ENCODE peak calls at places on chromosome 13, in nine cellular contexts. G, R, L, E, F, A, Z, Y and W are unnamed samples.

GRCh38 chr13:35472308-35473008 is 4.0 kb downstream of the MAB21L1 start:
- DNase-seq in R (peak), E (no peak), Y (no peak), Z (no peak), A (no peak), L (no peak), G (no peak), F (no peak), W (no peak)

GRCh38 chr13:97020194-97020593 is 25.9 kb upstream of the OXGR1 start:
- DNase-seq in Y (no peak), R (no peak), A (no peak), L (no peak), Z (no peak), F (no peak), E (no peak), G (no peak), W (no peak)

GRCh38 chr13:74406439-74406838 is 272.2 kb upstream of the KLF12 start:
- DNase-seq in Z (no peak), Y (no peak), L (no peak), G (no peak), F (no peak), E (no peak), A (no peak), R (no peak), W (no peak)

GRCh38 chr13:33072282-33072681 is 56.1 kb downstream of the KL start:
- DNase-seq in G (no peak), R (no peak), E (no peak), Z (no peak), A (no peak), L (no peak), Y (no peak), F (no peak), W (no peak)

GRCh38 chr13:40406405-40407138 is 259.9 kb downstream of the FOXO1 start:
- DNase-seq in G (peak), Y (peak), Z (no peak), F (no peak), R (no peak), L (no peak), E (no peak), A (no peak), W (no peak)

GRCh38 chr13:83214452-83214851 is 667.8 kb downstream of the SLITRK1 start:
- DNase-seq in Y (no peak), A (no peak), F (no peak), G (no peak), E (no peak), R (no peak), Z (no peak), L (no peak), W (no peak)

GRCh38 chr13:43805071-43805468 is 18.3 kb upstream of the ENOX1 start:
- DNase-seq in E (peak), Y (peak), Z (peak), R (peak), F (no peak), A (no peak), L (no peak), G (peak), W (no peak)

GRCh38 chr13:32538234-32538620 is 368 bp downstream of the N4BP2L2 start:
- DNase-seq in R (peak), Z (no peak), F (no peak), L (peak), E (peak), G (peak), Y (peak), A (no peak), W (no peak)

GRCh38 chr13:33260168-33261098 is 25.1 kb downstream of the STARD13 start:
- DNase-seq in Z (no peak), R (no peak), A (no peak), Y (peak), L (no peak), G (peak), F (no peak), E (no peak), W (no peak)

GRCh38 chr13:44815507-44816074 is 173.7 kb downstream of the NUFIP1 start:
- DNase-seq in Z (peak), E (peak), R (no peak), A (no peak), G (peak), F (no peak), L (no peak), Y (peak), W (no peak)

GRCh38 chr13:60431108-60431700 is 34.2 kb downstream of the TDRD3 start:
- DNase-seq in R (peak), L (no peak), A (no peak), G (peak), Y (peak), F (no peak), E (peak), Z (peak), W (no peak)

GRCh38 chr13:32754179-32754578 is 167.9 kb downstream of the PDS5B start:
- DNase-seq in L (no peak), R (no peak), Y (no peak), A (no peak), F (no peak), Z (no peak), G (no peak), E (no peak), W (no peak)

GRCh38 chr13:80923907-80924306 is 583.0 kb upstream of the SPRY2 start:
- DNase-seq in L (no peak), R (peak), Z (no peak), A (no peak), Y (peak), E (no peak), F (no peak), G (peak), W (no peak)

GRCh38 chr13:98524793-98525192 is 52.1 kb downstream of the STK24 start:
- DNase-seq in Z (no peak), Y (no peak), G (no peak), E (no peak), L (no peak), R (no peak), F (no peak), A (no peak), W (no peak)

GRCh38 chr13:33678906-33679657 is 138.9 kb upstream of the RFC3 start:
- DNase-seq in G (peak), L (peak), F (no peak), Z (no peak), Y (peak), R (no peak), E (peak), A (no peak), W (peak)

GRCh38 chr13:82719987-82720386 is 1162.3 kb downstream of the SLITRK1 start:
- DNase-seq in E (no peak), Z (no peak), L (no peak), G (no peak), A (no peak), Y (no peak), R (no peak), F (no peak), W (no peak)

GRCh38 chr13:104024416-104025170 is 958.4 kb upstream of the SLC10A2 start:
- DNase-seq in A (no peak), G (peak), Y (peak), E (no peak), R (no peak), F (no peak), Z (no peak), L (no peak), W (no peak)

GRCh38 chr13:43815204-43815603 is 28.4 kb upstream of the ENOX1 start:
- DNase-seq in A (no peak), E (no peak), L (no peak), F (no peak), G (peak), Y (peak), R (peak), Z (no peak), W (no peak)

GRCh38 chr13:45269204-45269603 is 68.4 kb upstream of the KCTD4 start:
- DNase-seq in L (no peak), Z (no peak), R (no peak), F (no peak), E (no peak), G (peak), Y (peak), A (no peak), W (no peak)

GRCh38 chr13:65943024-65943423 is 1287.1 kb downstream of the PCDH9 start:
- DNase-seq in F (no peak), E (no peak), R (no peak), L (no peak), A (no peak), Z (no peak), G (peak), Y (peak), W (no peak)

GRCh38 chr13:44906758-44907157 is 82.5 kb downstream of the NUFIP1 start:
- DNase-seq in G (peak), R (no peak), A (no peak), F (no peak), Z (no peak), E (no peak), L (no peak), Y (peak), W (no peak)

GRCh38 chr13:50400035-50400726 is 384.9 kb downstream of the KCNRG start:
- DNase-seq in L (peak), Y (peak), A (no peak), G (peak), Z (no peak), F (no peak), E (no peak), R (no peak), W (no peak)

GRCh38 chr13:109784590-109785140 is 1.7 kb downstream of the IRS2 start:
- DNase-seq in G (peak), F (peak), E (no peak), Y (peak), R (peak), Z (no peak), L (peak), A (peak), W (peak)

GRCh38 chr13:112614835-112615234 is 26.9 kb upstream of the TUBGCP3 start:
- DNase-seq in G (no peak), F (no peak), L (no peak), A (no peak), Y (no peak), E (no peak), R (no peak), Z (no peak), W (no peak)

GRCh38 chr13:48244159-48244558 is 11.2 kb downstream of the ITM2B start:
- DNase-seq in A (no peak), Z (no peak), L (no peak), E (no peak), F (no peak), Y (no peak), R (no peak), G (no peak), W (no peak)

GRCh38 chr13:108093616-108094015 is 121.7 kb downstream of the LIG4 start:
- DNase-seq in Y (no peak), Z (no peak), L (no peak), A (no peak), E (no peak), R (no peak), F (no peak), G (no peak), W (no peak)

GRCh38 chr13:49669735-49670309 is 21.5 kb downstream of the EBPL start:
- DNase-seq in A (no peak), R (peak), F (no peak), E (peak), Y (peak), Z (no peak), L (peak), G (peak), W (no peak)

GRCh38 chr13:47126432-47126831 is 229.6 kb upstream of the HTR2A start:
- DNase-seq in Z (no peak), A (no peak), G (peak), E (peak), Y (peak), F (no peak), L (no peak), R (no peak), W (no peak)
- TF ChIP-seq CTCF in Z (no peak), A (no peak), G (peak), E (peak), Y (no peak), F (no peak), L (no peak), R (no peak), W (no peak)

DNA sequence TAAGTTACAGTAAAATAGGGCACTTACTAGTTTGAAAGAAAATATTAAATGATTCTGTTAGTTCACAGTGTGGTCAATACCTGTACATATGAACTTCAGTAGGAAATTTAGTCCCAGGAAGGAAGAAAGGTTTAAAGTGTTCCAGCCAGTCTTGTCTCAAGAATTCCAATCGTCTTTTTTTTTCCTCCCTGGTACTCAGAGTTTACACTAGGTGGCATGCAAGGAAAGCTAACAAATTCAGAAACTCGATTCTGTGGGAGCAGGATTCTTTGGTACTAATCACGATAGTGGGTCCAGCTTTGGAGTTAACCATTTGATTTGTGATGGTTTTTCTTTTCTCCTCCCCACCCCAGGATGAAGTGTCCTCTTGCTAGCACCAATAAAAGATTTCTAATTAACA is 43.6 kb downstream of the POLR1D start:
- DNase-seq in Z (no peak), G (peak), F (no peak), Y (peak), R (no peak), L (no peak), E (no peak), A (no peak), W (no peak)
- TF ChIP-seq CTCF in Z (peak), G (no peak), F (peak), Y (peak), R (peak), L (no peak), E (no peak), A (peak), W (no peak)

GRCh38 chr13:24050292-24050711 is 110.2 kb upstream of the SPATA13 start:
- DNase-seq in L (peak), A (no peak), R (no peak), Z (no peak), G (peak), F (no peak), Y (peak), E (no peak), W (no peak)
- TF ChIP-seq CTCF in L (no peak), A (no peak), R (no peak), Z (no peak), G (no peak), F (no peak), Y (no peak), E (no peak), W (no peak)

GRCh38 chr13:52738719-52739467 is 727 bp downstream of the CNMD start:
- DNase-seq in F (no peak), A (no peak), Z (no peak), L (no peak), G (peak), R (no peak), Y (no peak), E (peak), W (peak)
- TF ChIP-seq CTCF in F (no peak), A (peak), Z (no peak), L (peak), G (no peak), R (no peak), Y (peak), E (peak), W (no peak)

GRCh38 chr13:26656919-26657318 is 99.4 kb downstream of the WASF3 start:
- DNase-seq in Y (peak), F (no peak), G (peak), R (no peak), Z (no peak), L (no peak), A (no peak), E (peak), W (no peak)
- TF ChIP-seq CTCF in Y (peak), F (peak), G (no peak), R (peak), Z (no peak), L (no peak), A (peak), E (no peak), W (no peak)

DNA sequence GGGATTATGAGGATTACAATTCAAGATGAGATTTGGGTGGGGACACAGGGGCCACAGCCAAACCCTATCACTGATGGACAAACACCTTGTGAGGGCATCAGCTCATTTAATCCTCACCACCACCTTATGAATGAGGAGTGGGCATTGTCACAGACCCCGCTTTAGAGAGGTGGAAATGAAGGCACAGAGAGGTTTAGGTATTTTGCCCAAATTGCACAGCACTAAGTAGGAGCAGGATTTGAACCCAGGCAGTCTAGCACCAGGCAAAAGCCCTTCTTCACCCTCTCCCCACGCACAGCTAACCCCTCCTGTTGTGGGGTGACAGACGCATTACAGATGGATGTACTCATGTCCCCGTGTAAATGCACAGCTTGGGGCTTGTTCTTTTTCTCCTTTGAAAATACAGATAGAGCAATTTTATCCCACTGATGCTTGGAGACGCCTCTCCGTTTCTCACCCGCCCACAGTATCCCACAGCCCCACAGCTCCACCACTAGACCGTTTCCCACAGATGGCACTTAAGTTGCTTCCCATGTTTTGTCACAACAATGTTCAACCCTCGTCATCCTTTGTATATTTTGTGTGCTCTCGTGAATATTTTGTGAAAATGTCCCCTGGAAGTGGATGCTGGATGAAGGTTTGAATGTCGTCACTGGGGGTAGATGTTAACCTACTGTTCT is 48.2 kb downstream of the ANKRD10 start:
- DNase-seq in F (no peak), A (no peak), Y (no peak), Z (no peak), E (no peak), G (no peak), L (no peak), R (no peak), W (no peak)
- TF ChIP-seq CTCF in F (no peak), A (no peak), Y (no peak), Z (no peak), E (no peak), G (no peak), L (no peak), R (no peak), W (no peak)